ENCODE peak calls at places on chromosome 4, in five cellular contexts. S is CD8-positive, alpha-beta T cell; G is heart left ventricle; K is tibial artery; O is lung. Y is an unnamed sample.

GRCh38 chr4:140866492-140867005 is 110.4 kb upstream of the TBC1D9 start:
- DNase-seq in S (no peak), G (no peak), K (no peak), O (no peak), Y (no peak)

GRCh38 chr4:80202784-80203553 is 5.7 kb downstream of the PRDM8 start:
- DNase-seq in S (peak; percentile 57), G (no peak), K (peak; percentile 24), O (no peak), Y (no peak)

GRCh38 chr4:10606483-10607155 is 77.9 kb downstream of the CLNK start:
- DNase-seq in S (no peak), G (no peak), K (no peak), O (no peak), Y (no peak)

GRCh38 chr4:125313497-125313896 is 1.3 kb upstream of the FAT4 start:
- DNase-seq in S (no peak), G (peak; percentile 32), K (no peak), O (peak; percentile 36), Y (no peak)

GRCh38 chr4:188714488-188714887 is 575.2 kb downstream of the TRIML1 start:
- DNase-seq in S (no peak), G (no peak), K (no peak), O (no peak), Y (no peak)

GRCh38 chr4:26525136-26525535 is 34.9 kb upstream of the CCKAR start:
- DNase-seq in S (no peak), G (no peak), K (no peak), O (no peak), Y (no peak)

GRCh38 chr4:141548791-141549190 is 87.6 kb upstream of the IL15 start:
- DNase-seq in S (no peak), G (no peak), K (no peak), O (no peak), Y (no peak)

GRCh38 chr4:141350122-141350904 is 129.6 kb downstream of the ZNF330 start:
- DNase-seq in S (no peak), G (no peak), K (no peak), O (no peak), Y (no peak)

GRCh38 chr4:98544141-98544817 is 114.1 kb downstream of the TSPAN5 start:
- DNase-seq in S (no peak), G (no peak), K (no peak), O (no peak), Y (no peak)

GRCh38 chr4:143357161-143357845 is 20.6 kb downstream of the GAB1 start:
- DNase-seq in S (no peak), G (no peak), K (no peak), O (no peak), Y (no peak)

GRCh38 chr4:2961411-2962098 is 1.7 kb downstream of the NOP14 start:
- DNase-seq in S (peak; percentile 38), G (no peak), K (no peak), O (no peak), Y (no peak)

GRCh38 chr4:56840559-56840958 is 19.1 kb upstream of the SPINK2 start:
- DNase-seq in S (no peak), G (no peak), K (no peak), O (no peak), Y (no peak)

GRCh38 chr4:32876546-32876945 is 2156.4 kb downstream of the PCDH7 start:
- DNase-seq in S (no peak), G (no peak), K (no peak), O (no peak), Y (no peak)

GRCh38 chr4:164952551-164952950 is 24.9 kb downstream of the TRIM61 start:
- DNase-seq in S (no peak), G (no peak), K (no peak), O (peak; percentile 15), Y (no peak)

GRCh38 chr4:61085534-61085933 is 114.6 kb upstream of the ADGRL3 start:
- DNase-seq in S (no peak), G (no peak), K (no peak), O (no peak), Y (no peak)

GRCh38 chr4:7694256-7694775 is 245.3 kb downstream of the AFAP1 start:
- DNase-seq in S (no peak), G (no peak), K (no peak), O (no peak), Y (no peak)

GRCh38 chr4:23021040-23021439 is 328.3 kb downstream of the GBA3 start:
- DNase-seq in S (no peak), G (no peak), K (no peak), O (no peak), Y (no peak)
- H3K4me3 ChIP-seq in S (no peak overlapping the region), G (no peak overlapping the region), K (no peak overlapping the region), O (no peak overlapping the region), Y (no peak overlapping the region)

DNA sequence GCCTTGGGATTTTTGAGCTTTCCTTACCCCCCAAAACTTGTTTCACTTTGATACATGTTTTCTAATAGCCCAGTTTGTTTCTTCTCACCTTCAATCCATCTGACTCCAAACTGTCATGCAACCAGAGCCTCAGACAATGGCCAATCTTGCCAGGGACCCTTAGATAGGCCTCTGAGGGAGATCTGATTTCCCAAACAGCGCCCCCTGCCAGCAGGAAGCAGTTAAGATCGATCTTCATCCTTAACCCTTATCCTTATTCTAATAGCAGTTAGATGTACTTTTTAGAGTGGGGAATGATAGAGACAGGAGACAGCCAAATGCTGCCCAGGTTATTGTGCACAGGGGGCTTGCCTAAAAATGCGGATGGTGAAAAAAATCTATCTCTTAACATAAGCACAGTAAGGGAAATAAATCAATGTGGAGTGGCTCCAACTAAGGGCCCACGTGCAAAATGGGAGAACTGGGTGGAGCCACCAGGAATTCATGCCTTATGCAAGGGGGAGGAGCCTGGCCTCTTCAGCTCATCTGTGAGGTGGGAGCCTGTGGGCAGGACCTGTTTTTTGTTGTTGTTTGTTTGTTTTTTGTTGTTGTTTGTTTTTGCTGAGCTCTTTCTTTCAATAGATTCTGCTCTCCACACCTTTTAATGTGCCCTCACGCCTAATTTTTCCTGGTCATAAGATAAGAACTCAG is 833.6 kb upstream of the AGA start:
- DNase-seq in S (no peak), G (no peak), K (no peak), O (no peak), Y (no peak)
- TF ChIP-seq CTCF in S (no peak), G (no peak), K (no peak), O (no peak), Y (no peak)

GRCh38 chr4:39731908-39732307 is 34.0 kb downstream of the UBE2K start:
- DNase-seq in S (no peak), G (no peak), K (no peak), O (no peak), Y (no peak)
- H3K27ac ChIP-seq in S (no peak overlapping the region), G (no peak overlapping the region), K (no peak overlapping the region), O (no peak overlapping the region), Y (no peak overlapping the region)

GRCh38 chr4:150369434-150370141 is 212.4 kb upstream of the MAB21L2 start:
- DNase-seq in S (no peak), G (no peak), K (no peak), O (no peak), Y (no peak)

GRCh38 chr4:150363721-150364688 is 217.9 kb upstream of the MAB21L2 start:
- DNase-seq in S (no peak), G (no peak), K (no peak), O (no peak), Y (no peak)

GRCh38 chr4:150366487-150366999 is 215.4 kb upstream of the MAB21L2 start:
- DNase-seq in S (no peak), G (no peak), K (no peak), O (no peak), Y (no peak)

GRCh38 chr4:150368667-150369066 is 213.3 kb upstream of the MAB21L2 start:
- DNase-seq in S (no peak), G (no peak), K (no peak), O (no peak), Y (no peak)

DNA sequence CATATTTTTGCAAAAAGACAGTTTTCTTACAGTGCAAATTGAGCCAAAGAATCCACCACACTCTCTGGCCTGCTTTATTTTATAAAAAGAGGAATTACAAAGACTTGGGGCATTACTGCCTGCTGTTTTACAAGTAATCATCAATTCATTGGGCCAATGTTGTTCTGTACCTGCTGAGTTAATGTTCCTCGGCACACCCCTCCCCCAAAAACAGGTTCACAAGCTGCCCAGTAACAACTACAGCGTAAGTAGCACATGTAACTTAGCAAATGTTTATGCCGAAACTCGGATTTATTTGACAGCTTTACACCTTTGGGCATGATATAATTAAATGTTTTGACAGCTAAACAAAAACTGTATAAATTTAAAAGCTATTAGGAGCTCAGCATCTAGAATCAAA is 214.6 kb upstream of the MAB21L2 start:
- DNase-seq in S (no peak), G (no peak), K (no peak), O (no peak), Y (no peak)
- H3K4me3 ChIP-seq in S (no peak overlapping the region), G (no peak overlapping the region), K (no peak overlapping the region), O (no peak overlapping the region), Y (no peak overlapping the region)

GRCh38 chr4:87848622-87849351 is 16.0 kb downstream of the MEPE start:
- DNase-seq in S (peak; percentile 22), G (peak; percentile 42), K (peak; percentile 48), O (peak; percentile 51), Y (peak; percentile 18)
- TF ChIP-seq CTCF in S (peak; percentile 34), G (peak; percentile 64), K (peak; percentile 63), O (peak; percentile 20), Y (peak; percentile 61)

DNA sequence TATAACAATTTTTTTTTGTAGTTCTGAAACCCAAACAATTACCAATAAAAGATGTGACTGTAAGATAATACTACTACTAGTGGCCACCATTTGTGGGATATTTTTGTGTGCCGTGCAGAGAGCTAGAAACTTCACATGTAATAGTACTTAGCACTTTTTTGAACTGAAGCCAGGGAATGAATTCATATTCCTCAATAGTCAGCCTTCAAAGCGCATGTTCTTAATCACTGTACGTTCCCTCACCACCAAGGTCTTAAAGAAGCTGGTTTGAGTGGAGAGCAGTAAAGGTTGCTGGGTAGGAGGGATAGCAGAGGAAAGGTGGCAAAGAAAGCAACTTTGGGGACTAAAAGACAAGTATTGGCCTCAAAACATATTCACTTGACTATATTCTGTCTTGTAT is 9.6 kb upstream of the RUFY3 start:
- DNase-seq in S (no peak), G (no peak), K (no peak), O (no peak), Y (no peak)
- H3K27ac ChIP-seq in S (no peak overlapping the region), G (no peak overlapping the region), K (no peak overlapping the region), O (no peak overlapping the region), Y (no peak overlapping the region)

DNA sequence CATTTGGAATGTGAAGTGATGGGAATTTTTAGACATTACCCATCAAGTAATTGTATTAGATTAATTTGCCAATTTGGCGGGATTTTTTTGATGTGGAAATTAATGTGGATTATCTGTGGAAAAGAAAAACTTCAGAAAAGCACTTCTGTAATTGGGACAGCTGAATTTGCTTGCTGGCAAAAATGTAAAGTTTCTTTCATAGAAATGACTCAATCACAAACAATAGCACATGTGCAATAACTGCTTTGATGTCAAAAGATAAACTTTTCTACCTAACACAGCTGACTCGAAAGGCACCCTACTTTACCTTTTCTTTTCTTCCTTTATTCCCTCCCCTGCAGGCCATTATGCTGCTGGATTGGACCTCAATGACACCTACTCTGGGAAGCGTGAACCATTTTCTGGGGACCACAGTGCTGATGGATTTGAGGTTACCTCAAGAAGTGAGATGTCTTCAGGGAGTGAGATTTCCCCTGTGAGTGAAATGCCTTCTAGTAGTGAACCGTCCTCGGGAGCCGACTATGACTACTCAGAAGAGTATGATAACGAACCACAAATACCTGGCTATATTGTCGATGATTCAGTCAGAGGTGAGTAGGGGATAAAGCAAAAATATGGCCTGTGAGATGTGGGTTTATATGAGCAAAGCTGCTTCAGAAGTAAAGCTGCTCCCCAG is 1.4 kb downstream of the AREG start:
- DNase-seq in S (no peak), G (no peak), K (no peak), O (no peak), Y (no peak)
- H3K4me3 ChIP-seq in S (no peak overlapping the region), G (no peak overlapping the region), K (no peak overlapping the region), O (no peak overlapping the region), Y (peak overlapping the region; percentile 2)